ENCODE peak calls at places on chromosome 19, in five cellular contexts. K, N, A, B and X are unnamed samples.
A peak's percentile ranks its signal among the peaks of the same experiment; 100 is the strongest.

GRCh38 chr19:54916822-54917221 is 10.9 kb downstream of the NCR1 start:
- DNase-seq in A (no peak), N (no peak), B (peak; percentile 28), K (no peak), X (no peak)

GRCh38 chr19:39351537-39352037 is 9.4 kb downstream of the SAMD4B start:
- DNase-seq in N (no peak), B (no peak), K (no peak), A (no peak), X (no peak)

GRCh38 chr19:8663920-8664670 is 33.7 kb downstream of the NFILZ start:
- DNase-seq in B (peak; percentile 59), K (no peak), N (no peak), A (no peak), X (no peak)

GRCh38 chr19:38989066-38989605 is 13.6 kb upstream of the FBXO17 start:
- DNase-seq in A (no peak), K (no peak), B (no peak), N (no peak), X (peak; percentile 46)

GRCh38 chr19:19628499-19629134 is 597 bp upstream of the LPAR2 start:
- DNase-seq in B (no peak), K (peak; percentile 82), A (no peak), N (no peak), X (no peak)

GRCh38 chr19:53782698-53783097 is 41.4 kb downstream of the NLRP12 start:
- DNase-seq in K (no peak), N (no peak), A (no peak), B (no peak), X (no peak)

GRCh38 chr19:18879579-18880373 is 16.2 kb downstream of the CERS1 start:
- DNase-seq in A (no peak), N (no peak), B (no peak), K (no peak), X (no peak)

GRCh38 chr19:47284324-47284899 is 9.7 kb downstream of the INAFM1 start:
- DNase-seq in K (no peak), N (peak; percentile 33), A (peak; percentile 55), B (no peak), X (no peak)

GRCh38 chr19:48181505-48181904 is 11.0 kb downstream of the ZSWIM9 start:
- DNase-seq in B (no peak), A (no peak), K (no peak), N (no peak), X (no peak)

GRCh38 chr19:44111910-44112463 is 1.2 kb upstream of the ZNF225 start:
- DNase-seq in A (no peak), K (no peak), B (no peak), N (no peak), X (no peak)

GRCh38 chr19:13847033-13847899 is 29.7 kb upstream of the NANOS3 start:
- DNase-seq in B (no peak), K (peak; percentile 97), N (peak; percentile 95), A (peak; percentile 98), X (peak; percentile 90)
- TF ChIP-seq CTCF in B (peak; percentile 57), K (peak; percentile 34), N (peak; percentile 49), A (no peak), X (peak; percentile 10)

GRCh38 chr19:11597202-11598102 is at the start of gene ZNF627:
- DNase-seq in K (peak; percentile 99), A (peak; percentile 100), B (peak; percentile 99), N (peak; percentile 99), X (peak; percentile 94)
- TF ChIP-seq CTCF in K (peak; percentile 32), A (peak; percentile 16), B (no peak), N (peak; percentile 35), X (no peak)

DNA sequence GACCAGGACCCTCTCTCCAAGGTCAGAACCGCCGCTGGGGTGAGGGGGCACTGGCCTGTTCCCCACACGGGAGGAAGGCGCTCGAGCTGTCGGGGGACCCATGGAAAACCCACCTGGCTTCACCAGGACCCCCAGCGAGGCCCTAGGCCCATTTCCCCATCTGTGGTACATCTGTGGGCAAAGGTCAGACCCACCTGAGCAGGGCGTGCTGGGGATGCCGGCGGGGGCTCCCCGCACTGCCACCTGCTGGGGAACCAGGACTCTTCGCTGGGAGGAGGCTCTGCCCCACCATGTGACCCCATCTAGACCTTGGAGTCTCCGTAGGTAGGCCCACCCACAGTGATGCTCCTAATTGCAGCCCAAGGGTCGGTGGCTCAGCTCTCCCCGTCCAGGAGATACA is 511 bp downstream of the WDR88 start:
- DNase-seq in B (no peak), N (no peak), A (no peak), K (no peak), X (no peak)
- TF ChIP-seq CTCF in B (peak; percentile 61), N (no peak), A (no peak), K (no peak), X (no peak)

GRCh38 chr19:10808937-10809655 is 26.9 kb downstream of the TMED1 start:
- DNase-seq in B (no peak), A (no peak), N (no peak), K (no peak), X (no peak)
- TF ChIP-seq CTCF in B (no peak), A (no peak), N (no peak), K (no peak), X (no peak)

DNA sequence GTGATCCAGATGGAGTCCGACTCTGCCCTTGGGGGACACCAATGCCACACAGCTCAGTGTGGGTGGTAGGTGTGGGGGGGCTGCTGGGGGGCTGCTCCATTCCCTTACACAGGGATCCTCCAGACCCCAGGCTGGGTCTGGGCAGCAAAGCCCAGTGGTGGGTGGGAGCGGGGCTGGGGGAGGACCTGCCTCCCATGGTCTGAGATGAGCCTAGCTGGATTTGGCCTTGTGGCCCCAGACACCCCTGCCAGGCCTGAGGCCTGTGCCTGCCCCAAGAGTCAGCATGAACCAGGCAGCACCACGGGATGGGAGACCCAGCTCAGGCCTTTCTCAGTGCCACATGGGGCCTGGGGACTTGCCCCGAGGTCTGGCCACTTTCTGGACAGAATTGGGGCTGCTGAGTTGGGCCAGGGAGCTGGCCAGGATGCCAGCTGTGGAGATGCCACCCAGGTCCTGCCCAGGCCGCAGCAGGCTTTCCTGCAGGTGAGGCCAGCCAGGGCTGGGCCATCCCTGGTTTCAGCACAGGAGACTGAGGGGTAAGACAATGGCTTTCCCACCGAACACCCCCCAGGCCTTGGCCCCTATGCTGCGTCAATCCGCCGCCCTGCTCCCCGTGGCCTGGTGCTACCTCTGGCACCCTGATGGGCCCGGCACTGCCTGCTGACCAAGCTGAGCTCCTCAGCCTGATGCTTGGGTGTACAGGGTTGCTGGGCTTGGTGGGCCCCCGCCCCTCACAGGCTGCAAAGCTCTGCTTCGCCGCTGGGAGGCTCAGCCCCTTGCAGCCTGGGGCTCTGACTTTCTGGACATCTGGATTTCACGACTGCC is 24.2 kb downstream of the CEBPG start:
- DNase-seq in N (no peak), A (no peak), K (peak; percentile 54), B (peak; percentile 89), X (no peak)
- TF ChIP-seq CTCF in N (no peak), A (no peak), K (no peak), B (peak; percentile 70), X (peak; percentile 49)

GRCh38 chr19:10864538-10864899 is 6.8 kb upstream of the CARM1 start:
- DNase-seq in A (peak; percentile 86), K (peak; percentile 91), B (no peak), N (peak; percentile 85), X (peak; percentile 89)

GRCh38 chr19:10862561-10863106 is 8.7 kb upstream of the CARM1 start:
- DNase-seq in B (no peak), N (no peak), K (no peak), A (no peak), X (no peak)

GRCh38 chr19:10863107-10863700 is 8.1 kb upstream of the CARM1 start:
- DNase-seq in K (peak; percentile 81), B (no peak), A (no peak), N (peak; percentile 42), X (no peak)

GRCh38 chr19:10858204-10858828 is 10.1 kb downstream of the C19orf38 start:
- DNase-seq in K (no peak), N (no peak), B (no peak), A (no peak), X (peak; percentile 43)

DNA sequence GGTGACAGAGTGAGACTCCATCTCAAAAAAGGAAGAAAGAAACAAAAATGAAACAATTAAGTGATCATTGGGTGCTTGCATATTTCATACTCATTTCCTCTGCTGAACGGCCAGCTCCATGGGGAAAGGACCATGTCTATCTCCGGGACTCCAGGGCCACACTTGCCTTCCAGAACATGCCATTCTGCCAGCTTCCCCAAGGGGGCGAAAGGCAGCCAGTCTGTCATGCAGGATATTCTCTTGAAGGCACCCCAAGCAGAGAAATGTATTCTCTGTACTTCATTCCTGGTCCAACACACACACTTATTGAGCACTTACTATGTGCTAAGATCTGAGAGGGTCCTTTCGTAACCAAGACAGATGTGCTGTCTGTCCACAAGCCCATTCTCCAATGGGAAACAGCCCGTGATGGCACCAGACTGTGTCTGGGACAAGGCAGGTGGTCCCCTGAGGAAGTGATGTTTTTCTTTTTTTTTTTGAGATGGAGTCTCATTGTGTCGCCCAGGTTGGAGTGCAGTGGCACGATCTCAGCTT is 10.2 kb upstream of the CARM1 start:
- DNase-seq in A (no peak), B (no peak), N (no peak), K (no peak), X (no peak)
- TF ChIP-seq CTCF in A (no peak), B (peak; percentile 64), N (no peak), K (peak; percentile 52), X (peak; percentile 63)

DNA sequence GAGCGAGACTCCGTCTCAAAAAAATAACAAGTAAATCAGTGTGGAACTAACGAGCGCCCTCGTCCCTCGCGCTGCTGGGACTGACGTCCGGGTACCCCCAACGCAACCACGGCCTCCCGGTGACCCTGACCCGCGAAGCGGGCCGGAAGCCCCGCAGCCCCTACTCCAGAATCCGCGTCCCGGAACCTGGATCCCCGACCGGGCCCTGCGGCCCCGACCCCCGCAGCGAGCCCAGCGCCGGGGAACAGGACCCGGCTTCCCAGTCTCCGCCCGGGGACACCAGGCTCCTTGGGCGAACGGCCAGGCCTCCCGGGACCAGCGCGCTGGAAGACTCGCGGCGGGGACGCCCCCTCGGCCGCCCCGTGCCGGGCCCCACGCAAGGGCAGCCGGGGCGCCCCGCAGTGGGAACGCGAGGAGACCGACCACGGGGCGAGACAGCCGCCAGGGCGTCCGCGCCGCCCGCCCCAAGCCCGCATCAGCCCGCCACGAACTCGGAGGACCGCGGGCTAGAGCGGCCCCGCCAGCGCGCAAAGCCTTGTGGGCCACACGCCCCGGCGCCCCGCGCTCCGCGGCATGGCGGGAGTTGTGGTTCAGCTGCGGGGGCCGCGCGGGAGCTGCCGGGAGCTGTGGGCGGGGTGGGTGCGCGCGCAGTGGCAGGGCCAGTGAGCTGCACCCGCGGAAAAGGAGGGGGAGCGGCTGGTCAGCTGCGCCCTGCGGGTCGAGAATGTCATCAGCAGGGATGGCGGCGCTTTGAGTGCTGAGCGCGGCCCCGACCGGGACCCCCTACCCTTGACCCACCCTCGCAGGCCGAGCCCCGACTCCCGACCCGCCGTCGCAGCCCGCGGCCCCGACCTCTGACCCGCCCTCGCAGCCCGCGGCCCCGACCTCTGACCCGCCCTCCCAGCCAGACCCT is 7.5 kb upstream of the MADCAM1 start:
- DNase-seq in B (peak; percentile 98), K (peak; percentile 99), A (peak; percentile 96), N (peak; percentile 91), X (peak; percentile 94)
- TF ChIP-seq CTCF in B (no peak), K (no peak), A (no peak), N (no peak), X (no peak)